ENCODE peak calls at places on chromosomes 5 and 9, in seven cellular contexts. V, X, L, E, N, A and T are unnamed samples.

GRCh38 chr9:7125231-7125630 is 367.5 kb downstream of the KDM4C start:
- DNase-seq in V (no peak), X (no peak), L (no peak), E (no peak), N (no peak), A (no peak), T (no peak)

GRCh38 chr9:122131401-122131921 is 28.1 kb downstream of the NDUFA8 start:
- DNase-seq in V (peak), X (no peak), L (no peak), E (no peak), N (no peak), A (no peak), T (no peak)

GRCh38 chr9:91117474-91117891 is 244.2 kb downstream of the AUH start:
- DNase-seq in V (no peak), X (no peak), L (no peak), E (no peak), N (no peak), A (no peak), T (no peak)

GRCh38 chr5:174581483-174581882 is 142.9 kb upstream of the MSX2 start:
- DNase-seq in V (no peak), X (no peak), L (no peak), E (no peak), N (peak), A (no peak), T (peak)

GRCh38 chr5:153617190-153617589 is 126.7 kb downstream of the GRIA1 start:
- DNase-seq in V (no peak), X (peak), L (no peak), E (no peak), N (no peak), A (no peak), T (peak)

GRCh38 chr5:142977363-142978051 is 207.3 kb downstream of the ARHGAP26 start:
- DNase-seq in V (no peak), X (peak), L (no peak), E (no peak), N (peak), A (no peak), T (peak)

GRCh38 chr5:175252234-175252805 is 191.7 kb downstream of the DRD1 start:
- DNase-seq in V (no peak), X (peak), L (no peak), E (no peak), N (no peak), A (no peak), T (peak)

GRCh38 chr5:72681781-72682180 is 134.7 kb upstream of the TNPO1 start:
- DNase-seq in V (no peak), X (peak), L (no peak), E (no peak), N (no peak), A (no peak), T (no peak)

GRCh38 chr5:1545126-1545797 is 21.5 kb upstream of the LPCAT1 start:
- DNase-seq in V (peak), X (no peak), L (no peak), E (no peak), N (no peak), A (no peak), T (no peak)

GRCh38 chr9:120377268-120378150 is 202.5 kb downstream of the CDK5RAP2 start:
- DNase-seq in V (no peak), X (no peak), L (no peak), E (no peak), N (no peak), A (no peak), T (no peak)

GRCh38 chr5:170681013-170681433 is 102.5 kb upstream of the GABRP start:
- DNase-seq in V (peak), X (peak), L (peak), E (peak), N (peak), A (no peak), T (peak)

GRCh38 chr5:80569961-80570786 is at the start of gene ANKRD34B:
- DNase-seq in V (no peak), X (no peak), L (peak), E (peak), N (no peak), A (no peak), T (peak)

GRCh38 chr5:15009420-15009819 is 137.8 kb upstream of the ANKH start:
- DNase-seq in V (no peak), X (peak), L (no peak), E (no peak), N (no peak), A (no peak), T (no peak)

GRCh38 chr9:6788175-6789016 is 30.6 kb downstream of the KDM4C start:
- DNase-seq in V (peak), X (peak), L (no peak), E (no peak), N (no peak), A (no peak), T (peak)

GRCh38 chr5:3225201-3225960 is 370.3 kb upstream of the IRX1 start:
- DNase-seq in V (no peak), X (no peak), L (no peak), E (no peak), N (no peak), A (no peak), T (peak)

GRCh38 chr5:75964008-75964407 is 119.2 kb upstream of the SV2C start:
- DNase-seq in V (no peak), X (no peak), L (no peak), E (peak), N (no peak), A (no peak), T (no peak)